ENCODE peak calls at places on chromosomes 7 and 10, in nine cellular contexts. I, M, G, Y, H, S, U, Q and B are unnamed samples.

GRCh38 chr7:105532709-105533460 is 884 bp downstream of the RINT1 start:
- DNase-seq in M (no peak), Q (no peak), H (no peak), Y (no peak), U (no peak), S (no peak), I (peak), G (no peak), B (no peak)

GRCh38 chr7:100469227-100470044 is 5.4 kb upstream of the SPACDR start:
- DNase-seq in G (no peak), M (peak), Y (peak), I (peak), H (peak), S (peak), Q (peak), U (peak), B (peak)

GRCh38 chr7:106493041-106493731 is 167.8 kb downstream of the CCDC71L start:
- DNase-seq in G (no peak), I (no peak), Q (no peak), U (peak), S (no peak), H (peak), Y (no peak), M (no peak), B (no peak)

GRCh38 chr10:71270301-71270777 is 48.7 kb upstream of the SLC29A3 start:
- DNase-seq in U (peak), H (no peak), M (peak), S (peak), Q (peak), Y (peak), G (peak), I (peak), B (no peak)

GRCh38 chr7:132450706-132451105 is 125.6 kb downstream of the PLXNA4 start:
- DNase-seq in Y (no peak), M (no peak), Q (no peak), H (no peak), I (no peak), U (no peak), G (no peak), S (no peak), B (no peak)

GRCh38 chr10:75107756-75108683 is 3.4 kb upstream of the SAMD8 start:
- DNase-seq in I (no peak), Q (no peak), U (no peak), H (no peak), Y (no peak), M (no peak), G (no peak), S (no peak), B (no peak)

GRCh38 chr10:9198611-9199010 is 1144.1 kb downstream of the GATA3 start:
- DNase-seq in G (peak), U (no peak), Y (no peak), Q (no peak), I (no peak), S (peak), M (no peak), H (no peak), B (no peak)

GRCh38 chr10:99743841-99744240 is 11.8 kb downstream of the CUTC start:
- DNase-seq in Y (no peak), U (no peak), I (no peak), G (no peak), H (no peak), S (no peak), M (no peak), Q (no peak), B (no peak)

GRCh38 chr10:73873843-73874215 is 526 bp downstream of the CAMK2G start:
- DNase-seq in S (no peak), Q (no peak), I (peak), G (no peak), U (no peak), H (no peak), Y (no peak), M (no peak), B (no peak)

GRCh38 chr7:144873316-144873845 is 37.5 kb upstream of the TPK1 start:
- DNase-seq in G (no peak), I (no peak), U (no peak), M (no peak), S (no peak), H (no peak), Y (peak), Q (no peak), B (no peak)

GRCh38 chr7:131540491-131541162 is 15.8 kb downstream of the PODXL start:
- DNase-seq in M (no peak), Y (no peak), S (no peak), Q (no peak), G (no peak), I (no peak), U (no peak), H (no peak), B (peak)

GRCh38 chr10:24716295-24716694 is 7.4 kb downstream of the ARHGAP21 start:
- DNase-seq in M (no peak), H (no peak), U (no peak), I (peak), Y (no peak), Q (no peak), G (no peak), S (no peak), B (no peak)

GRCh38 chr7:113367187-113367586 is 248.8 kb upstream of the SMIM30 start:
- DNase-seq in H (no peak), S (peak), G (no peak), Q (no peak), I (no peak), Y (no peak), M (no peak), U (no peak), B (no peak)

GRCh38 chr10:78966844-78967488 is 101.8 kb upstream of the ZMIZ1 start:
- DNase-seq in S (no peak), Q (no peak), I (peak), M (no peak), Y (no peak), H (no peak), G (no peak), U (no peak), B (peak)

GRCh38 chr10:48277093-48277492 is 2.6 kb upstream of the FRMPD2 start:
- DNase-seq in S (no peak), Y (no peak), M (no peak), H (no peak), U (no peak), I (no peak), Q (no peak), G (no peak), B (no peak)

GRCh38 chr7:151409555-151410404 is at the start of gene WDR86:
- DNase-seq in Q (no peak), S (no peak), I (peak), U (no peak), M (no peak), G (no peak), H (no peak), Y (no peak), B (peak)

GRCh38 chr10:86868353-86868752 is 89.1 kb downstream of the MMRN2 start:
- DNase-seq in Y (no peak), M (peak), H (no peak), S (peak), I (peak), U (no peak), Q (no peak), G (no peak), B (no peak)

GRCh38 chr10:117259279-117259678 is 18.4 kb downstream of the SLC18A2 start:
- DNase-seq in M (no peak), G (no peak), U (no peak), S (no peak), I (no peak), H (no peak), Y (no peak), Q (no peak), B (no peak)

GRCh38 chr10:49609283-49610014 is 661 bp upstream of the SLC18A3 start:
- DNase-seq in Y (no peak), S (no peak), G (no peak), I (peak), H (no peak), M (no peak), U (no peak), Q (no peak), B (peak)

GRCh38 chr10:107544706-107545520 is 380.4 kb upstream of the SORCS1 start:
- DNase-seq in M (peak), U (no peak), S (no peak), Q (no peak), I (no peak), Y (no peak), H (no peak), G (no peak), B (no peak)

GRCh38 chr10:72954596-72955569 is at the start of gene PLA2G12B:
- DNase-seq in Q (no peak), U (no peak), S (no peak), I (peak), H (no peak), M (no peak), Y (no peak), G (no peak), B (no peak)

GRCh38 chr7:150383710-150384397 is 4.7 kb downstream of the ZNF775 start:
- DNase-seq in M (no peak), G (no peak), I (peak), S (no peak), H (peak), U (peak), Q (peak), Y (peak), B (no peak)

GRCh38 chr10:112898540-112899395 is 51.3 kb upstream of the TCF7L2 start:
- DNase-seq in H (no peak), Y (no peak), S (peak), U (no peak), G (no peak), M (no peak), I (peak), Q (no peak), B (no peak)

GRCh38 chr10:60299961-60300883 is 89.5 kb downstream of the ANK3 start:
- DNase-seq in M (peak), Q (no peak), G (peak), I (peak), U (no peak), H (no peak), Y (peak), S (peak), B (no peak)

GRCh38 chr10:101001225-101002035 is 1.8 kb downstream of the LZTS2 start:
- DNase-seq in Q (peak), I (no peak), S (peak), M (peak), U (no peak), H (peak), G (peak), Y (no peak), B (peak)